ENCODE peak calls at places on chromosomes 16 and 17, in four cellular contexts. M, I, K and W are unnamed samples.

GRCh38 chr16:86355951-86356350 is 154.4 kb upstream of the FOXF1 start:
- DNase-seq in I (no peak), M (no peak), K (no peak), W (no peak)

GRCh38 chr17:2055494-2056220 is 754 bp downstream of the HIC1 start:
- DNase-seq in I (no peak), K (no peak), M (no peak), W (no peak)

GRCh38 chr17:42508426-42509164 is 27.4 kb upstream of the NAGLU start:
- DNase-seq in I (no peak), M (no peak), K (no peak), W (no peak)

GRCh38 chr16:80014241-80014939 is 413.9 kb upstream of the MAF start:
- DNase-seq in K (peak; percentile 22), I (no peak), M (no peak), W (no peak)

GRCh38 chr16:21279501-21279900 is 1.4 kb upstream of the CRYM start:
- DNase-seq in K (no peak), I (no peak), M (no peak), W (no peak)

GRCh38 chr17:46154151-46154816 is 38.9 kb downstream of the KANSL1 start:
- DNase-seq in K (no peak), M (no peak), I (no peak), W (no peak)

GRCh38 chr16:31298340-31298739 is 38.6 kb downstream of the ITGAM start:
- DNase-seq in K (no peak), M (no peak), I (no peak), W (no peak)

GRCh38 chr16:97822-98221 is 19.8 kb downstream of the MPG start:
- DNase-seq in I (no peak), K (no peak), M (no peak), W (no peak)

GRCh38 chr17:45009676-45010467 is 41.6 kb downstream of the DCAKD start:
- DNase-seq in M (no peak), K (no peak), I (peak; percentile 53), W (no peak)

GRCh38 chr17:80708497-80708896 is 163.9 kb downstream of the RPTOR start:
- DNase-seq in M (no peak), K (no peak), I (no peak), W (no peak)

GRCh38 chr16:4641876-4642275 is 17.2 kb downstream of the MGRN1 start:
- DNase-seq in I (no peak), M (no peak), K (no peak), W (no peak)

GRCh38 chr16:296806-297510 is 14.0 kb downstream of the PDIA2 start:
- DNase-seq in M (no peak), K (no peak), I (no peak), W (no peak)

GRCh38 chr17:48644159-48644558 is 18.0 kb upstream of the HOXB9 start:
- DNase-seq in M (no peak), K (no peak), I (no peak), W (no peak)

GRCh38 chr17:75843577-75844529 is at the start of gene UNC13D:
- DNase-seq in K (peak; percentile 76), M (no peak), I (peak; percentile 81), W (no peak)

DNA sequence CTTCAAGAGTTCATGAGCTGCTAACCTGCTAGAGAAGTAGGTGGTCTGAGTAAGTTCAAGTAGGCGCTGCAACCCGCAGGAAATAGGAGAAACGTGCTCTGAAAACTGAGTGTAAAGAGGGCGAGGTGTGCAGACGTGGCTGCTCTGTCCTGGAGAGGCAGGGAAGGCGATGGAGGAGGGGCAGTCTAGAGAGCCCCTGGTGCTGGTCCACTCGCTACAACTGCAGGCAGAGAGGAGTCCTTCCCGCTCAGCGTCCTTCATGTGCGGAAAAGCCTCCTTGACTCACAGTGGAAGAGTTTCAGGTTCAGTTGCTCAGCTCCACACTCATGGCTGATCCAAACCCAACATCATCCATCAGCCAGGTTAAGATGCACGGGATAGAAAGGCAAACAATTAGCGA is 12.1 kb downstream of the ABCA3 start:
- DNase-seq in M (no peak), K (no peak), I (no peak), W (no peak)
- TF ChIP-seq TCF7 in M (no peak), K (no peak), I (no peak), W (no peak)

GRCh38 chr17:9768381-9768934 is 22.9 kb downstream of the DHRS7C start:
- DNase-seq in M (no peak), I (peak; percentile 20), K (peak; percentile 14), W (no peak)
- TF ChIP-seq TCF7 in M (no peak), I (no peak), K (no peak), W (no peak)

DNA sequence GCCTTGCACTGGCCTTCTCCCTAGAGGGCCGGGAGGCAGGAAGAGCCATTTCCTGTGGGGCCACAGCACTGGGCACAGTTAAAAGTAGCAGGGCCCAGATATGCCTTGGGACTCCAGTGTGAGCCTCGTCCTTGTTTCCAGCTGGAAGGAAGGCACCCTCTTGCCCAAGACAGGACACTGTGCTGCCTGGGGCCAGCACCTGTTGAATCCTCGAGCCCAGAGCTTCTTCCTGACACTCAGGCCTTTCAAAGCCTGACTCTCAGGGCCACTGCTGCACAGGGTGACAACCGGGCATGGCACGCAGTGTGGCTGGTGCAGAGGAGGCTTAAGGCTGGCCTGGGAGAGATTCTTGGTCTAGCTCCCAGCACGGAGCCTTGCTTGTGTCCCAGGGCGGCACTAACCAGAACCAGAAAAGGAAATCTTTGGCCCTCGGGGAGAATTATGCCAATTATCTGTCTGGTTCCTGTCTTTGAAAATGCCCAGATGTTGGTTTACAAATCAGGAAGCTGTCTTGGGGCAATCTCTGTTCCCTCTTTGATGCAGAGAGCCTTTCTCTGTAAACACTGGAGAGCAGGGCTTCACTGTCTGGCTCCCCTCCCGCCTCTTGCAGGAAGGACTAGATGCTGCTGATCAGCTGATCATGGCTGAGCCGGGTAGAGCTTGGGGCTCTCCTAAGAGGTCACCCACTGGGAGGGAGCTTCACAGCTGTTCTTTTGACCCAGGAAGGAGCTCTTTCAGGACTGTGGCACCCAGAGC is 11.1 kb downstream of the LDHD start:
- DNase-seq in M (no peak), I (no peak), K (no peak), W (no peak)
- TF ChIP-seq TCF7 in M (no peak), I (no peak), K (no peak), W (no peak)

GRCh38 chr17:17698869-17699351 is 17.7 kb downstream of the RAI1 start:
- DNase-seq in M (peak; percentile 54), K (no peak), I (no peak), W (no peak)
- TF ChIP-seq TCF7 in M (no peak), K (no peak), I (no peak), W (no peak)

GRCh38 chr17:10628756-10629155 is 28.4 kb downstream of the MYH3 start:
- DNase-seq in M (peak; percentile 66), K (no peak), I (peak; percentile 60), W (no peak)
- TF ChIP-seq TCF7 in M (no peak), K (no peak), I (no peak), W (no peak)